ENCODE peak calls at places on chromosomes 2 and 18, in seven cellular contexts. C, H, Z, N, A, I and M are unnamed samples.
A peak's percentile ranks its signal among the peaks of the same experiment; 100 is the strongest.

GRCh38 chr2:127690696-127691095 is 10.6 kb upstream of the SFT2D3 start:
- DNase-seq in C (no peak), A (no peak), N (no peak), H (no peak), Z (no peak), I (no peak), M (no peak)

GRCh38 chr18:30522288-30522929 is 520.1 kb downstream of the DSC3 start:
- DNase-seq in C (no peak), H (no peak), I (no peak), Z (no peak), A (no peak), N (no peak), M (no peak)

GRCh38 chr2:180559766-180560165 is 420.6 kb upstream of the UBE2E3 start:
- DNase-seq in A (no peak), N (peak; percentile 10), H (peak; percentile 6), Z (no peak), C (no peak), I (no peak), M (peak; percentile 41)

GRCh38 chr18:67669993-67670671 is 153.6 kb upstream of the DSEL start:
- DNase-seq in A (no peak), I (no peak), H (peak; percentile 79), Z (no peak), C (no peak), N (peak; percentile 94), M (peak; percentile 92)

GRCh38 chr18:24112874-24113615 is 25.8 kb upstream of the CABYR start:
- DNase-seq in N (peak; percentile 60), I (peak; percentile 77), C (no peak), H (no peak), Z (no peak), A (no peak), M (peak; percentile 45)

GRCh38 chr18:56445422-56445821 is 193.0 kb downstream of the TXNL1 start:
- DNase-seq in H (no peak), I (no peak), A (no peak), N (no peak), C (no peak), Z (no peak), M (no peak)

GRCh38 chr2:10080536-10081304 is 509 bp upstream of the CYS1 start:
- DNase-seq in A (no peak), Z (no peak), I (peak; percentile 66), C (peak; percentile 18), H (no peak), N (no peak), M (peak; percentile 28)

GRCh38 chr2:139369423-139370409 is 589.5 kb upstream of the NXPH2 start:
- DNase-seq in A (no peak), I (no peak), Z (no peak), H (no peak), N (no peak), C (no peak), M (no peak)

GRCh38 chr2:146324954-146325353 is 1519.9 kb upstream of the ACVR2A start:
- DNase-seq in A (no peak), N (peak; percentile 69), I (no peak), C (no peak), H (no peak), Z (no peak), M (peak; percentile 50)

GRCh38 chr2:221629478-221629877 is 57.4 kb upstream of the EPHA4 start:
- DNase-seq in N (peak; percentile 92), Z (no peak), H (no peak), A (no peak), I (no peak), C (no peak), M (peak; percentile 52)

GRCh38 chr2:147108553-147108952 is 736.3 kb upstream of the ACVR2A start:
- DNase-seq in C (no peak), A (no peak), N (peak; percentile 16), Z (no peak), I (no peak), H (peak; percentile 27), M (no peak)

GRCh38 chr2:1772868-1773267 is 28.6 kb upstream of the PXDN start:
- DNase-seq in N (no peak), C (no peak), A (no peak), H (no peak), Z (no peak), I (no peak), M (no peak)

GRCh38 chr2:238279324-238279682 is 9.1 kb downstream of the PER2 start:
- DNase-seq in Z (no peak), N (no peak), C (no peak), H (no peak), I (no peak), A (no peak), M (no peak)

GRCh38 chr2:237432484-237433092 is 18.6 kb upstream of the COL6A3 start:
- DNase-seq in N (peak; percentile 81), H (peak; percentile 81), C (peak; percentile 73), Z (peak; percentile 5), A (peak; percentile 76), I (no peak), M (peak; percentile 58)

GRCh38 chr18:50009772-50010171 is 185.2 kb downstream of the MYO5B start:
- DNase-seq in I (peak; percentile 39), A (peak; percentile 19), Z (peak; percentile 40), H (peak; percentile 45), C (peak; percentile 35), N (peak; percentile 45), M (peak; percentile 53)

GRCh38 chr2:111121028-111121872 is 536 bp downstream of the BCL2L11 start:
- DNase-seq in N (peak; percentile 48), Z (no peak), I (peak; percentile 68), H (no peak), A (peak; percentile 36), C (peak; percentile 52), M (peak; percentile 46)

GRCh38 chr2:219278655-219279150 is 463 bp upstream of the DNAJB2 start:
- DNase-seq in H (no peak), Z (no peak), N (no peak), C (no peak), I (no peak), A (no peak), M (no peak)

GRCh38 chr18:39571511-39571910 is 2005.9 kb upstream of the CELF4 start:
- DNase-seq in C (no peak), N (peak; percentile 28), A (peak; percentile 1), I (no peak), Z (no peak), H (peak; percentile 54), M (peak; percentile 61)

GRCh38 chr18:8994603-8995002 is 107.9 kb upstream of the NDUFV2 start:
- DNase-seq in H (no peak), I (no peak), Z (no peak), N (no peak), C (no peak), A (no peak), M (no peak)

GRCh38 chr2:118856978-118857676 is 9.7 kb upstream of the EN1 start:
- DNase-seq in I (no peak), A (no peak), H (no peak), Z (no peak), N (no peak), C (no peak), M (no peak)

GRCh38 chr2:29110916-29111315 is 4.3 kb upstream of the CLIP4 start:
- DNase-seq in Z (peak; percentile 11), H (no peak), A (no peak), N (peak; percentile 54), I (no peak), C (no peak), M (peak; percentile 56)

GRCh38 chr2:16785072-16785638 is 119.5 kb upstream of the CYRIA start:
- DNase-seq in C (no peak), N (no peak), A (no peak), Z (no peak), H (no peak), I (no peak), M (no peak)

GRCh38 chr2:29323301-29323700 is 208.1 kb downstream of the CLIP4 start:
- DNase-seq in I (no peak), C (no peak), N (no peak), Z (no peak), A (no peak), H (no peak), M (no peak)

GRCh38 chr2:203682688-203683130 is 23.7 kb upstream of the CD28 start:
- DNase-seq in I (no peak), A (no peak), H (peak; percentile 94), C (no peak), N (peak; percentile 64), Z (no peak), M (peak; percentile 52)

GRCh38 chr2:221555511-221555845 is 16.6 kb downstream of the EPHA4 start:
- DNase-seq in C (no peak), Z (no peak), A (no peak), I (no peak), N (no peak), H (no peak), M (no peak)

GRCh38 chr2:212398316-212398715 is 140.3 kb downstream of the ERBB4 start:
- DNase-seq in A (no peak), C (no peak), Z (no peak), N (no peak), H (no peak), I (no peak), M (no peak)